ENCODE peak calls at places on chromosome 19, in four cellular contexts. Y is AG09319, F is left colon, K is T-helper 9 cell. X is an unnamed sample.

GRCh38 chr19:2083174-2083854 is 12.8 kb downstream of the MOB3A start:
- DNase-seq in K (peak; percentile 57), Y (no peak), F (no peak), X (no peak)

GRCh38 chr19:9296336-9296735 is 13.3 kb downstream of the ZNF699 start:
- DNase-seq in F (no peak), K (no peak), Y (no peak), X (no peak)

GRCh38 chr19:34573226-34573864 is 91.8 kb downstream of the WTIP start:
- DNase-seq in Y (no peak), K (no peak), F (no peak), X (peak; percentile 67)

GRCh38 chr19:2624537-2625091 is 77.9 kb downstream of the GNG7 start:
- DNase-seq in F (peak; percentile 49), K (no peak), Y (no peak), X (peak; percentile 82)

GRCh38 chr19:13633109-13633508 is 126.8 kb upstream of the CACNA1A start:
- DNase-seq in K (no peak), Y (peak; percentile 22), F (peak; percentile 84), X (no peak)

GRCh38 chr19:41408256-41408655 is 10.6 kb downstream of the BCKDHA start:
- DNase-seq in Y (no peak), K (no peak), F (no peak), X (no peak)

GRCh38 chr19:12513531-12514061 is 29.0 kb upstream of the ZNF709 start:
- DNase-seq in K (no peak), Y (no peak), F (no peak), X (no peak)

GRCh38 chr19:52785506-52785905 is 1.1 kb downstream of the ZNF600 start:
- DNase-seq in F (no peak), K (no peak), Y (no peak), X (no peak)

GRCh38 chr19:50383307-50383851 is 768 bp upstream of the POLD1 start:
- DNase-seq in F (no peak), Y (no peak), K (no peak), X (no peak)

GRCh38 chr19:45147835-45148676 is 12.7 kb downstream of the NKPD1 start:
- DNase-seq in F (no peak), Y (no peak), K (no peak), X (no peak)

GRCh38 chr19:18742838-18743237 is 48.3 kb downstream of the COMP start:
- DNase-seq in K (no peak), F (peak; percentile 84), Y (no peak), X (no peak)

GRCh38 chr19:46886546-46887239 is 25.9 kb downstream of the ARHGAP35 start:
- DNase-seq in Y (no peak), K (no peak), F (no peak), X (no peak)

GRCh38 chr19:36409841-36410240 is 8.6 kb downstream of the ZFP82 start:
- DNase-seq in K (no peak), F (no peak), Y (no peak), X (no peak)

GRCh38 chr19:47790398-47790814 is 11.9 kb downstream of the SELENOW start:
- DNase-seq in Y (peak; percentile 15), F (peak; percentile 92), K (peak; percentile 92), X (peak; percentile 79)

GRCh38 chr19:36528921-36529518 is 949 bp upstream of the ZNF260 start:
- DNase-seq in F (peak; percentile 15), K (no peak), Y (no peak), X (no peak)

GRCh38 chr19:37817180-37817911 is 38.0 kb upstream of the ZNF573 start:
- DNase-seq in K (peak; percentile 5), Y (peak; percentile 4), F (peak; percentile 65), X (peak; percentile 51)

GRCh38 chr19:18434411-18435184 is 3.3 kb downstream of the ISYNA1 start:
- DNase-seq in K (no peak), F (no peak), Y (no peak), X (no peak)

GRCh38 chr19:33779849-33780248 is 16.8 kb upstream of the KCTD15 start:
- DNase-seq in F (no peak), K (no peak), Y (no peak), X (no peak)

GRCh38 chr19:10454267-10454666 is 33.9 kb downstream of the PDE4A start:
- DNase-seq in Y (no peak), K (no peak), F (no peak), X (no peak)

GRCh38 chr19:34269968-34270621 is 15.7 kb downstream of the GARRE1 start:
- DNase-seq in F (peak; percentile 43), K (peak; percentile 58), Y (no peak), X (peak; percentile 52)

GRCh38 chr19:53037101-53038097 is 7.1 kb upstream of the ERVV-2 start:
- DNase-seq in Y (peak; percentile 3), F (no peak), K (no peak), X (no peak)

GRCh38 chr19:43468354-43469159 is 3.1 kb upstream of the LYPD3 start:
- DNase-seq in F (no peak), K (no peak), Y (no peak), X (no peak)

GRCh38 chr19:50658438-50659317 is 9.4 kb downstream of the C19orf81 start:
- DNase-seq in K (no peak), Y (no peak), F (peak; percentile 34), X (no peak)